ENCODE peak calls at places on chromosomes 3 and 15, in eight cellular contexts. T is posterior cingulate gyrus; B is NCI-H1930; U is body of pancreas; N is anterior cingulate cortex; D is amygdala; H is midbrain; Q is activated naive CD8-positive, alpha-beta T cell treated with anti-CD3 and anti-CD28 coated beads, Interleukin-2, amount 50 U/mL, for 24 hours. M is an unnamed sample.
A peak's percentile ranks its signal among the peaks of the same experiment; 100 is the strongest.

GRCh38 chr15:66193066-66193465 is 60.5 kb downstream of the MEGF11 start:
- DNase-seq in T (no peak), N (no peak), B (no peak), D (no peak), U (no peak), Q (no peak), H (no peak), M (no peak)

GRCh38 chr3:129326591-129326990 is 47.9 kb downstream of the HMCES start:
- DNase-seq in N (no peak), U (no peak), D (no peak), B (no peak), Q (no peak), H (no peak), T (no peak), M (no peak)

GRCh38 chr3:172624999-172625398 is 85.9 kb downstream of the NCEH1 start:
- DNase-seq in T (no peak), N (no peak), Q (no peak), U (no peak), B (no peak), D (no peak), H (no peak), M (no peak)

GRCh38 chr3:137163958-137164357 is 206.2 kb downstream of the IL20RB start:
- DNase-seq in B (no peak), N (no peak), U (no peak), Q (no peak), H (no peak), T (no peak), D (no peak), M (no peak)

GRCh38 chr3:49706456-49707112 is 12.9 kb downstream of the AMIGO3 start:
- DNase-seq in N (no peak), H (no peak), D (no peak), T (no peak), U (no peak), Q (no peak), B (no peak), M (no peak)

GRCh38 chr3:48016336-48016973 is at the start of gene MAP4:
- DNase-seq in D (no peak), B (no peak), H (no peak), N (no peak), T (no peak), U (no peak), Q (no peak), M (no peak)

GRCh38 chr3:104396974-104397669 is 969.6 kb upstream of the ALCAM start:
- DNase-seq in H (no peak), N (no peak), D (no peak), Q (no peak), B (no peak), T (no peak), U (no peak), M (no peak)

GRCh38 chr3:66797916-66798560 is 200.1 kb upstream of the KBTBD8 start:
- DNase-seq in H (peak; percentile 67), U (peak; percentile 13), T (peak; percentile 39), D (peak; percentile 17), N (peak; percentile 69), B (no peak), Q (no peak), M (peak; percentile 51)

GRCh38 chr3:30934208-30934550 is 39.7 kb upstream of the GADL1 start:
- DNase-seq in T (no peak), H (no peak), N (no peak), D (no peak), U (no peak), B (peak; percentile 57), Q (no peak), M (no peak)

GRCh38 chr3:69986419-69986818 is 13.1 kb upstream of the SAMMSON start:
- DNase-seq in Q (no peak), U (no peak), T (no peak), B (no peak), D (no peak), H (no peak), N (no peak), M (no peak)

GRCh38 chr3:14549256-14549931 is 9.3 kb upstream of the GRIP2 start:
- DNase-seq in Q (no peak), U (no peak), N (no peak), D (no peak), H (no peak), T (no peak), B (no peak), M (no peak)

GRCh38 chr3:182148360-182148759 is 436.6 kb downstream of the SOX2 start:
- DNase-seq in U (no peak), D (no peak), B (no peak), Q (no peak), N (no peak), T (no peak), H (no peak), M (no peak)

GRCh38 chr3:100535610-100535943 is 43.2 kb downstream of the TMEM45A start:
- DNase-seq in B (no peak), U (no peak), Q (no peak), T (no peak), H (no peak), D (no peak), N (no peak), M (no peak)

GRCh38 chr15:68314563-68314962 is 37.0 kb downstream of the FEM1B start:
- DNase-seq in N (no peak), Q (no peak), B (no peak), D (no peak), U (no peak), H (no peak), T (no peak), M (no peak)

GRCh38 chr3:197795200-197795599 is 4.1 kb downstream of the LRCH3 start:
- DNase-seq in H (no peak), D (no peak), T (no peak), Q (no peak), B (no peak), U (no peak), N (no peak), M (no peak)

GRCh38 chr3:129974451-129975331 is at the start of gene TRH:
- DNase-seq in Q (no peak), U (no peak), H (no peak), B (no peak), N (no peak), T (no peak), D (no peak), M (peak; percentile 17)

GRCh38 chr15:83435202-83435601 is 11.9 kb upstream of the SH3GL3 start:
- DNase-seq in B (no peak), U (no peak), Q (no peak), T (no peak), D (no peak), N (no peak), H (no peak), M (no peak)

GRCh38 chr3:127666684-127667083 is 6.1 kb upstream of the ABTB1 start:
- DNase-seq in B (no peak), Q (no peak), U (no peak), N (no peak), H (no peak), D (no peak), T (no peak), M (no peak)

GRCh38 chr15:50287324-50288116 is 22.0 kb upstream of the HDC start:
- DNase-seq in D (no peak), U (no peak), B (no peak), H (no peak), N (no peak), T (no peak), Q (no peak), M (no peak)

GRCh38 chr3:115279939-115280338 is 132.9 kb upstream of the ZBTB20 start:
- DNase-seq in U (no peak), N (no peak), H (no peak), D (no peak), B (no peak), T (no peak), Q (no peak), M (no peak)

GRCh38 chr15:92808611-92809063 is 91.5 kb upstream of the CHD2 start:
- DNase-seq in U (peak; percentile 64), T (no peak), B (no peak), H (no peak), Q (no peak), N (no peak), D (no peak), M (no peak)

GRCh38 chr3:12187448-12188327 is 29.0 kb upstream of the TIMP4 start:
- DNase-seq in T (no peak), Q (peak; percentile 87), D (no peak), B (no peak), U (no peak), H (peak; percentile 5), N (no peak), M (no peak)

GRCh38 chr3:178597388-178597787 is 61.2 kb downstream of the KCNMB2 start:
- DNase-seq in H (peak; percentile 12), B (no peak), D (no peak), T (no peak), Q (no peak), N (no peak), U (no peak), M (no peak)

GRCh38 chr15:90757461-90757860 is 40.3 kb downstream of the BLM start:
- DNase-seq in U (no peak), Q (no peak), T (no peak), N (no peak), H (no peak), D (no peak), B (no peak), M (no peak)